ENCODE peak calls at places on chromosomes 4 and X, in four cellular contexts. A is tibial nerve, G is lower lobe of right lung, O is left ventricle myocardium inferior. Y is an unnamed sample.

GRCh38 chrX:27597506-27597905 is 7.4 kb downstream of the DCAF8L2 start:
- DNase-seq in A (no peak), O (no peak), G (no peak), Y (no peak)

GRCh38 chr4:109032676-109033075 is 269.8 kb downstream of the COL25A1 start:
- DNase-seq in A (no peak), G (no peak), O (no peak), Y (no peak)

GRCh38 chr4:60019180-60019579 is 1180.9 kb upstream of the ADGRL3 start:
- DNase-seq in A (no peak), O (no peak), G (no peak), Y (no peak)

GRCh38 chrX:99398578-99398977 is 1011.5 kb downstream of the PCDH19 start:
- DNase-seq in O (no peak), A (no peak), G (no peak), Y (no peak)

GRCh38 chrX:119398974-119399771 is at the start of gene SLC25A43:
- DNase-seq in G (peak), A (no peak), O (peak), Y (peak)

GRCh38 chrX:133249659-133250058 is 31.5 kb upstream of the TFDP3 start:
- DNase-seq in G (no peak), A (no peak), O (no peak), Y (no peak)

GRCh38 chr4:84028340-84028739 is 470.8 kb downstream of the NKX6-1 start:
- DNase-seq in O (no peak), G (no peak), A (no peak), Y (no peak)

GRCh38 chrX:56729152-56729557 is at the start of gene NBDY:
- DNase-seq in G (no peak), A (peak), O (peak), Y (peak)

GRCh38 chrX:97895751-97896150 is 1012.0 kb downstream of the RPA4 start:
- DNase-seq in O (no peak), A (no peak), G (no peak), Y (no peak)

GRCh38 chr4:83328486-83328885 is 6.2 kb downstream of the HPSE start:
- DNase-seq in O (no peak), A (no peak), G (no peak), Y (no peak)

GRCh38 chr4:54658321-54659093 is 750 bp downstream of the KIT start:
- DNase-seq in O (peak), A (peak), G (peak), Y (peak)
- TF ChIP-seq CTCF in O (peak), A (no peak), G (peak), Y (no peak)

GRCh38 chr4:156443488-156443887 is 489.8 kb upstream of the CTSO start:
- DNase-seq in O (no peak), G (no peak), A (no peak), Y (no peak)
- TF ChIP-seq CTCF in O (no peak), G (no peak), A (no peak), Y (no peak)

GRCh38 chr4:173748353-173748752 is 218.3 kb upstream of the HAND2 start:
- DNase-seq in O (no peak), G (no peak), A (no peak), Y (no peak)

GRCh38 chr4:173753408-173753807 is 223.4 kb upstream of the HAND2 start:
- DNase-seq in O (no peak), G (no peak), A (no peak), Y (no peak)

GRCh38 chr4:173747537-173748257 is 217.7 kb upstream of the HAND2 start:
- DNase-seq in A (no peak), O (no peak), G (no peak), Y (no peak)

GRCh38 chr4:173758132-173758531 is 228.1 kb upstream of the HAND2 start:
- DNase-seq in G (no peak), A (no peak), O (no peak), Y (no peak)

DNA sequence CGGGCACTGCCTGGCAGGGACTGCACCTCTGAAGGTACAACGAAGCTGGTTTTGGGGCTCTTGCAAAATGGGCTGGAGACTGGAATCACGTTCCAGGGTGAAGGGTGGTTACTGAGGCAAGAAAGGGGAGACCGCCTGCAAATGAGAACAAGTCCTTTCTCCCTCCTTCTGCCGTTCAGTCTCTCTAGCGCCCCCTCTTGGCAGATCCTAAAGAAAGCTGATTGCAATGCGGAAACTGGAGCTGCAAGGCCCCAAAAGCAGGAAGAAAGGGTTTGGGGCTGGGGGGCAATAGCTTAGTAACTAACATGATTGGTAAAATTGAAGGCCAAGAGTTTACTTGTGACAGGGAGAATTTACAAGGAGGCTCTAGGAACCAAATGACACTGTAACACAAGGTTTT is 222.6 kb upstream of the HAND2 start:
- DNase-seq in O (no peak), G (no peak), A (no peak), Y (peak)
- TF ChIP-seq CTCF in O (peak), G (peak), A (peak), Y (peak)

DNA sequence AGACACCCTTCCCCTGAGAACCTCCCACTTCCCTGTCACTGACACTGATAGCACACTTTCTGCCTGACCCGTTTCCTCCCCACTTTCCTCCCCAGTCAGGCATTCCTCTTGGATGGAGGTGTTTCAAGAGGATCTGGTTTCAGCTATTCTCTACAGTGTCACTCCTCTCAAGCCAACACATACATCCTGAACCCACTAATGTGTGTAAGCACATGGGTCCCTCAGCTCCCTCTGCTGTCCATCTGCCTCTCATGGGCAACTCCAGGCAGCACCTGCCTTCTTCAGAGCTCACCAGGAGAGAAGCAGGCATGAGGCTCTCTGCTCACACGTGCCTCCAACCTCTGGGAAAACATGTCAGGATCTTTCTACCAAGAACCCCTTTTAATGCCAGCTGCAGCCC is 207.6 kb downstream of the NAF1 start:
- DNase-seq in A (no peak), O (no peak), G (no peak), Y (no peak)
- TF ChIP-seq CTCF in A (no peak), O (peak), G (no peak), Y (peak)

GRCh38 chrX:83008415-83008814 is 499.7 kb upstream of the POU3F4 start:
- DNase-seq in O (no peak), A (no peak), G (no peak), Y (no peak)
- TF ChIP-seq CTCF in O (peak), A (peak), G (peak), Y (peak)

DNA sequence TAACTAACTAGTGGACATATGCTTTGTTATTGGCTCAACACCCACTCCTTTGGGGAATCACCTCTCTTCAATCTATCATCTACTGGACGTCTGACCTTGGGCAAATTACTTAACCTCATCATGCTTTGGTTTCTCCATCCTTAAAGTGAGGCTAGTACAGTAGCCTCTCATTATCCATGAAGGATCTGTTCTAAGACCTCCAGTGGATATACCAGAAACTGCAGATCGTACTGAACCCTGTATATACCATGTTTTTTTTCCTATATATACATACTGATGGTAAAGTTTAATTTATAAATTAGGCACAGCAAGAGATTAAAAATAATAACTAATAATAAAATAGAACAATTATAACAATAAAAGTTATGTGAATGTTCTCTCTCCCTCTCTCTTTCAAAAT is 56.2 kb downstream of the HMGB3 start:
- DNase-seq in A (no peak), G (no peak), O (no peak), Y (no peak)
- TF ChIP-seq CTCF in A (no peak), G (no peak), O (no peak), Y (no peak)

GRCh38 chrX:3295731-3296130 is 50.7 kb downstream of the MXRA5 start:
- DNase-seq in G (no peak), O (no peak), A (no peak), Y (no peak)

GRCh38 chrX:3286196-3286920 is 60.1 kb downstream of the MXRA5 start:
- DNase-seq in G (no peak), A (no peak), O (no peak), Y (no peak)

DNA sequence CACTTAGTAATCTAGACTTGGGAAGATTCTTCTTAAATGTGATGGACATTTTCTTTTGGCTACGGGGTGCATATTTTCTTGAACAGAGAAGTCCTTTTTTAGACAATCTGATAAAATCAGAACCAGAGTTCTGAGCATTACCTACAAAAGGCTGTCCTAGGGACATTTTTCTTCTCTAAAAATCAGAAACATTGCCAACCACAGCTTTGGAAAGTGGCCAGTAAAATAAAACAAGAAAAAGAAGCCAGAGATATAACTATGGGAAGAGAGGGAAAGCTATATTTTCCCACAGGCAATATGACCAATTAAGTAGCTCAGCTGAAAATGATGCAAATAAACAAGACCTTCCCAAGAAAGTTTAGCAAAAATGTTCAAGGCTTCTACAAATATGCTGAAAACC is 55.9 kb downstream of the MXRA5 start:
- DNase-seq in O (no peak), G (no peak), A (no peak), Y (no peak)
- TF ChIP-seq CTCF in O (no peak), G (no peak), A (no peak), Y (no peak)

DNA sequence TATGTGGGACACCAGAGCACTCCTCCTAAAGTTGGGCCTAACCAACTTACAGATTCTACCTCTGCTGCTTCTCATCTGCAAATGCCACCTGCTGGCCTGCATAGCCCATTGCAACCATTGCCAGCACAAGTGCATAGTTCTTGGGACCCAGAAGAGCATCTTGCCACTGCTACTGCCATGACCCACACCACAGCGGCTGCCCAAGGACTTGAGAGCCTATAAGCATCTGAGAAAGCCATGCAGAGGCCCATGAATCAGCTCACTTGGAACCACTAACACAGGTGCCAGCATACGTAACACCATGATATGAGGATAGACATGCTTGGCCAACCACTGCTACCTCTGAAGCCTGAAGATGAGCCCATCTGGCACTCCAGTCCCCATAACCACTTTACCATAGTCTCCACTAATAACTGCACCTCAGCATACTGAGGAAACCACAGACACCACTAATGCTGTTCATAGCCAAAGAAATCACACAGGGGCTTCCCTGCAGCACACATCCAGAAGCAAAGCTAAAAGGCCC is 258.1 kb upstream of the AGTR2 start:
- DNase-seq in A (no peak), O (no peak), G (no peak), Y (no peak)
- TF ChIP-seq CTCF in A (no peak), O (no peak), G (no peak), Y (no peak)

Y was measured in GM10248.